ENCODE peak calls at places on chromosomes 12 and 14, in six cellular contexts. E, X, V, M, D and W are unnamed samples.

GRCh38 chr14:56273949-56274348 is 155.7 kb downstream of the PELI2 start:
- DNase-seq in E (no peak), D (no peak), M (no peak), X (no peak), V (no peak), W (no peak)

GRCh38 chr12:131190965-131191364 is 237.3 kb downstream of the ADGRD1 start:
- DNase-seq in E (no peak), V (no peak), D (no peak), M (peak), X (no peak), W (no peak)

GRCh38 chr12:92096346-92097136 is 49.1 kb downstream of the BTG1 start:
- DNase-seq in D (no peak), E (no peak), V (no peak), M (no peak), X (peak), W (peak)

GRCh38 chr12:25839470-25839869 is 119.0 kb upstream of the RASSF8 start:
- DNase-seq in V (no peak), M (no peak), E (no peak), X (peak), D (no peak), W (peak)

GRCh38 chr12:10968765-10969456 is 17.8 kb downstream of the TAS2R50 start:
- DNase-seq in M (no peak), V (no peak), D (no peak), X (peak), E (peak), W (peak)

GRCh38 chr14:55628426-55628825 is 48.4 kb downstream of the KTN1 start:
- DNase-seq in D (no peak), V (no peak), X (no peak), M (no peak), E (no peak), W (no peak)

GRCh38 chr14:74401504-74402241 is 24.3 kb downstream of the SYNDIG1L start:
- DNase-seq in X (no peak), V (peak), M (no peak), E (no peak), D (peak), W (peak)

GRCh38 chr14:50658203-50658602 is 9.9 kb downstream of the SAV1 start:
- DNase-seq in E (peak), V (no peak), D (no peak), X (peak), M (no peak), W (peak)

GRCh38 chr12:52362118-52362726 is 5.1 kb downstream of the KRT85 start:
- DNase-seq in X (no peak), D (no peak), M (no peak), E (no peak), V (no peak), W (no peak)

DNA sequence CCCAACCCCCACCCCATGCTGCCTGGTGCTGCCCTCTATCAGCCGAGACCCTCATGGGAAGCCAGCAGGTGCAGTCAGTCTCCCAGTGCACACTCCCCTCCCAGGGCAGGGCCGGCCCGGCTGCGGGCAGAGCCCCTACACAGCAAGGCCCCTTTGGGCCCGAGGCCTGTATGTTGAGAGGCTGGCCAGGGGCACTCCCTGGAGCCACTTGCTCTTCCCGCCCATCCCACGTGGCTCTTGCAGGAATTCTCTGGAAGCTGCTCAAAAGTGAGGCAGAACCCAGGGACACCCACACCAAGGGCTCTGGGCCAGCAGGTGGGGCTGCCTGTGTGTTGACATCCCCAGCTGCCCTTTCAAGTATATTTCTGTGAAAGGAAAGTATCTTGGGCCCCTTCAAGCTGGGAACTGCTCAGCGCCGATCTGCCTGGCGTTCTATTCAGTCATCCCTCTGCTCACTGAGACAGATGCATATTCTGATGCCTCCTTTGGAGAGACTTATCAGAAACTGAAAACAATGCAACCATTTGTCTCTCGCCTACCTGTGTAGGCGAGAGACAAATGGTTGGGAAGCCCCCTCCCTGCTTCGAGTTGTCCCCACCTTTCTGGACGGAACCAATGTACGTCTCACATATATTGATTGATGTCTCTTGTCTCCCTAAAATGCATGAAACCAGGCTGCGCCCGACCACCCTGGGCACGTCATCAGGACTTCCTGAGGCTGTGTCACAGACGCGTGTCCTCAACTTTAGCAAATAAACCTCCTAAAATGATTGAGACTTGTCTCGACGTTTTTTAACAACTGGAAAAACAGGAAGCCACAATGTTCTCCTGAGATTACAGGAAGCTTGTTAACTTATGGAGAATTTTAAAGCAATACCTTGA is 6.0 kb downstream of the GPR132 start:
- DNase-seq in D (peak), X (peak), V (peak), E (peak), M (no peak), W (peak)
- H3K4me3 ChIP-seq in D (peak), X (no peak), V (no peak), E (no peak), M (no peak), W (no peak)

DNA sequence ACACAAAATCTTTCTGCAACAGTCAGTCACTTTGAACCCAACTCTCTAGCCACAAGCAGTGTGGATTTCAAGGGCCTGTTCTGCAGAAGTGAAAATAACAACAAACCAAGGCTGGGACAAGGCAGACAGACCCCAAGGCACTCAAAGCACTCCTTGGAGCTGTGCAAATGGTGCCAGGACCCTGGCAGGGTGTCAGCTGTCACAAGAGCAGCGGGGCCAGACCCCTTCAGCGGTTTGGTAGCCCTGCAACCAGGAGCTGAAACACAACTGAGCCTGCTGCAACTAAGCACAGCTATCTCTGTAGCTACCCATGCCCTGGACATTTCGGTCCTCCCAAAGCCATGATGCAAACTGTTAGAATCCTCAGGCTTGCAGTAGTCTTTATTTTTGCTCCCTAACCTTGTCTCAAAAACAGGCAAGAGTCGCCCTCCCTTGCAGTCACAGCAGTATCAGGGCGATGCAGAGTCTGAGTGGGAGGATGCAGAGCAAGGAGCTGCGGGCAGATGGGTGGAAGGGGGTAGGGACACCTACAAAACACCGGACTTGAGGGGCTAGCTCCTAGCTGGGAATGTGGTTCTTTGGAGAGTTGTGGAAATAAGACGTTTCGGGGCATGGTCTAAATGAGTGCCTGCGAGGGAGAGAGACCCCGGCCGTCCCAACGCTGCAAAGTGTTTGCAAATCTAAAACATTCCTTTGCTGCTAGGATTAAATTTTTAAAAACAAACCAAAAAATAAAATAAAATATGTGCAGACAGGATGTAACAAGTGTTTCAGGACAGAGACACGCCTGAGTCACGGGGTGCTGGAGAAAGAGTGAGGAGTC is 1.1 kb downstream of the NUAK1 start:
- DNase-seq in V (no peak), X (no peak), M (no peak), E (no peak), D (no peak), W (no peak)
- H3K4me3 ChIP-seq in V (peak), X (peak), M (peak), E (peak), D (no peak), W (peak)

GRCh38 chr12:108629824-108630476 is 3.7 kb downstream of the SELPLG start:
- DNase-seq in X (peak), M (no peak), V (no peak), D (peak), E (peak), W (peak)
- H3K4me3 ChIP-seq in X (no peak), M (no peak), V (no peak), D (peak), E (no peak), W (no peak)

GRCh38 chr14:91372680-91373495 is 44.7 kb downstream of the CCDC88C start:
- DNase-seq in X (no peak), E (no peak), D (peak), V (peak), M (no peak), W (no peak)

GRCh38 chr14:91371990-91372375 is 45.6 kb downstream of the CCDC88C start:
- DNase-seq in X (no peak), D (no peak), V (no peak), M (no peak), E (no peak), W (no peak)

GRCh38 chr14:91374287-91374880 is 43.2 kb downstream of the CCDC88C start:
- DNase-seq in E (no peak), M (no peak), D (no peak), V (no peak), X (no peak), W (no peak)

GRCh38 chr14:91374897-91375747 is 42.5 kb downstream of the CCDC88C start:
- DNase-seq in V (no peak), E (no peak), D (no peak), X (no peak), M (no peak), W (no peak)

GRCh38 chr14:91373591-91374245 is 43.9 kb downstream of the CCDC88C start:
- DNase-seq in M (no peak), V (peak), X (no peak), D (peak), E (no peak), W (no peak)
- H3K4me3 ChIP-seq in M (no peak), V (no peak), X (no peak), D (peak), E (no peak), W (no peak)

GRCh38 chr12:117968084-117968789 is 553 bp downstream of the KSR2 start:
- DNase-seq in X (no peak), V (no peak), D (no peak), E (no peak), M (no peak), W (no peak)
- H3K4me3 ChIP-seq in X (peak), V (peak), D (no peak), E (peak), M (peak), W (no peak)

DNA sequence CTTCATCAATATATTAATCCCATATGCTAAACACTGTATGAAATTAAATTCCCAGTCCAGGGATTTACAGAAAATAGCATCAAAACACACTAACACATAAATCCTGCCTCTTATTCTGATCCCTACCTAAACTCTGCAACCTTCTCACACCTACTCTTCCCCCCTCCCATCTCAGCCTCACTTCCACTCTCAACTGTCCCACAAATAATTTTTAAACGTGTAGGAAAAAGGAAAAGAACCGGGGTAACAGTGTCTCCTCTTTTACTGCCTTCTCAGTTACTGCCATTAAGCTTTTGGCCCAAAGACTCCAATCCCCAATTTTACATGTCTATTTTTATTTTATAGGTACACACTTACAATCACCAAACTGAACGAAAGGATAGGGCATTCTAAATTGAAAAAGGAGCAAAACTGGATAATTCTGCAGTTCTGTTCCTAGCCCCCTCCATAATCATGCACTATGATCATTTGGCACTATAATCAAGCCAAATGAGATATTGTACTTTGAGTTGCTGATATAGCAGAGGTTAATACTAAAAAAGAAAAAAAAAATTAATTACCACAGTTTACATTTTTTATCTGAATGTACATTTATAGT is 2.9 kb downstream of the DUSP16 start:
- DNase-seq in D (no peak), E (no peak), X (no peak), M (no peak), V (no peak), W (no peak)
- H3K4me3 ChIP-seq in D (peak), E (no peak), X (peak), M (peak), V (peak), W (no peak)

GRCh38 chr14:93976477-93977057 is at the start of gene ASB2:
- DNase-seq in D (no peak), X (no peak), V (peak), E (no peak), M (no peak), W (no peak)

GRCh38 chr14:93977790-93978581 is 1.6 kb upstream of the ASB2 start:
- DNase-seq in M (no peak), D (peak), V (peak), E (no peak), X (peak), W (no peak)

GRCh38 chr14:93978735-93979134 is 2.4 kb upstream of the ASB2 start:
- DNase-seq in D (no peak), M (no peak), X (no peak), E (no peak), V (no peak), W (no peak)

GRCh38 chr14:93975791-93976476 is 436 bp downstream of the ASB2 start:
- DNase-seq in D (no peak), X (no peak), E (no peak), V (no peak), M (no peak), W (no peak)

DNA sequence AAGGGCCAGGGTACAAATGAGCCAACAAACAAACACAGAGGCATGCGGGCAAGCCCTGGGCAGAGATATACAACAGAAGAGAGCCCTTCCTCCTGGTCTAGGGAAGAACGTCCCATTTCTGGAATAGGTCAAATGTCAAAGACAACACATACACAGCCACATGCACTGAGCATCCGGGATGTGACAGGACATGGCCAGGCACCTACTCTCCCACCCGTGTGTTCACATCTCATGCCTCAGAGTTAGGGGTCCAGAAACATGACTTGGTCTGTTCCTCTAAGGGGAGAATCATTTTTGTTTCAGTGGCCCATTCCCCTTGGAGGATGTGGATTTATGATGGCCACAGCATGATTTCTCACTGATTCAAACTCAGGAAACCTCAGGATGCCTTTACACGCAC is 801 bp upstream of the ASB2 start:
- DNase-seq in X (no peak), V (no peak), D (no peak), E (no peak), M (no peak), W (no peak)
- H3K4me3 ChIP-seq in X (no peak), V (no peak), D (peak), E (no peak), M (peak), W (no peak)

DNA sequence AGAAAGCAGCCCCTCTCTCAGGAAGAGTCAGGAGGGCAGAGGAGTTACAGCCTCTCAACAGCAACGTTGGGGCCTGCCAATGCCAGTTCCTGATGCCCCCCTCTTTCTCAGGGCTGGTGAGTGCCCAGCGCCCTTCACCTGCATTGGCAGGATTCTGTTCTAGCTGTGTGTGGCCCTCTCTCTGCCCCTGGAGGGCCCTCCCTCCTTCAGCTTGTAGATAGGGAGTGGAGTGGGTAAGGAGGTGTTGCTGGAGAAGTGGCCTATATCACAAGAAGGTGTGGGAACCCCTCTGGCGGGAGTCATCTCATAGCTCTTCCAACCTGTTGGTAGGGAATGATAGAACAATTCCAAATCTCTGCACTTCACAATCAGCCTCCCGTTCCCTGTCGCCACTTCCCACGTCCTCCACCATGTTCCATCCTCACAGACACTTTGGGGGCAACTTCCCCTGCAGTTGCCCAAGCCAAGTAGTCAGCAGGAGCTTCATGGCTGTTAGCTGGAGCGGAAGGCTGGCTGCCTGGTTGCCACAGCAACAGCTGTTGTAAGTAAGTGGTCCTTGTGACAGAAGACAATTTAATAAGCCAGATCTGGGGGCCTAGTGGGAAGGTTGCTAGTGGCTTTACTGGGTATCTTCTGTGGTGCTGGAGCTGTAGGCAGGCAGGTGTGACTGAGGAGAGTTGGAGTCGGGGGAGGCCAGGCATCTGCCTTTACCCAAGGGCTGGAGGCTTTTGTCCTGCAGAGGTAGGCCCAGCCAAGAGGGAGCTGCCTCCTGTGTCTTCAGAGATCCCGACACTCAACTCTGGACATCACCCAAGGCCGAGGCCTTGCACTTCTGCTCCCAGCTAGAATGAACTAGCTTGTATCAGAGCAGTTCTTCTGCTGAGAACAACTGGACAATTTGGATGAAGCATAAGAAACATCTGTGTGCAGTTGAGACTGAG is 38.4 kb downstream of the GALNT16 start:
- DNase-seq in D (no peak), E (no peak), X (no peak), M (no peak), V (no peak), W (no peak)
- H3K4me3 ChIP-seq in D (no peak), E (no peak), X (no peak), M (no peak), V (no peak), W (no peak)

DNA sequence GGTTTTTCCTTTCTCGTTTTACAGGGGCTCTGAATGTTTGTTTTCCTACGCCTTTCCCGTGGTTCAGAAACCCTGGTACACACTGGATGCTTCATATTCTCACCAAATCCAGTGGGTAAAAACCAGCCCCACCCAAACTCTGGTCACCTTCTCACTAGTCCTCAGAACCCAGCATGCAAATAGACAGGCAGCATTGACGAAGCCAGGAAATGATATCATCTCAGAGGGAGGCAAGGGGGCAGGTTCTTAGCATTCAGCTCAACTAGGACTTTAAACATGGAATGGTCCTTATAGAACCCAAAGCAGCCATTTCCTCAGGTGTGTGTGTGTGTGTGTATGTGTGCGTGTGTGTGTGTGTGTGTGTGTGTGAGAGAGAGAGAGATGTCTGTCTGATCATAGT is 142.0 kb downstream of the KCNK10 start:
- DNase-seq in E (no peak), X (no peak), D (no peak), V (no peak), M (no peak), W (no peak)
- H3K4me3 ChIP-seq in E (no peak), X (no peak), D (no peak), V (no peak), M (no peak), W (no peak)